ENCODE peak calls at places on chromosomes 12 and 14, in four cellular contexts. W is NCI-H1092, E is HFFc6, K is AG20443. D is an unnamed sample.

GRCh38 chr14:101476931-101477553 is 84.3 kb upstream of the DIO3 start:
- DNase-seq in W (peak; percentile 21), E (no peak), K (no peak), D (no peak)

GRCh38 chr12:92107094-92107493 is 38.6 kb downstream of the BTG1 start:
- DNase-seq in W (no peak), E (no peak), K (no peak), D (no peak)

GRCh38 chr12:1466481-1467260 is 127.7 kb downstream of the FBXL14 start:
- DNase-seq in W (no peak), E (no peak), K (no peak), D (no peak)

GRCh38 chr12:127284870-127285431 is 982.0 kb upstream of the TMEM132C start:
- DNase-seq in W (no peak), E (peak; percentile 96), K (peak; percentile 42), D (peak; percentile 99)

GRCh38 chr12:112877006-112877405 is 29.8 kb upstream of the OAS1 start:
- DNase-seq in W (no peak), E (no peak), K (no peak), D (no peak)

GRCh38 chr12:70366581-70367267 is 634 bp downstream of the KCNMB4 start:
- DNase-seq in W (no peak), E (no peak), K (peak; percentile 48), D (peak; percentile 25)

GRCh38 chr12:102645968-102646367 is 165.6 kb upstream of the IGF1 start:
- DNase-seq in W (no peak), E (no peak), K (no peak), D (no peak)

GRCh38 chr12:10392394-10392930 is 2.6 kb upstream of the KLRK1 start:
- DNase-seq in W (peak; percentile 73), E (peak; percentile 36), K (peak; percentile 83), D (peak; percentile 98)

GRCh38 chr14:59695198-59695597 is 118.6 kb upstream of the CCDC175 start:
- DNase-seq in W (no peak), E (no peak), K (no peak), D (no peak)

GRCh38 chr12:33596061-33596460 is 156.4 kb upstream of the SYT10 start:
- DNase-seq in W (no peak), E (no peak), K (no peak), D (no peak)

GRCh38 chr12:129788506-129788905 is 115.3 kb downstream of the TMEM132D start:
- DNase-seq in W (no peak), E (no peak), K (no peak), D (peak; percentile 6)

GRCh38 chr12:117202556-117202955 is 12.3 kb upstream of the FBXO21 start:
- DNase-seq in W (no peak), E (no peak), K (no peak), D (no peak)

GRCh38 chr12:121579190-121579791 is 1.5 kb downstream of the KDM2B start:
- DNase-seq in W (no peak), E (no peak), K (peak; percentile 36), D (no peak)

GRCh38 chr12:122190842-122191668 is 8.1 kb downstream of the LRRC43 start:
- DNase-seq in W (peak; percentile 19), E (peak; percentile 48), K (peak; percentile 80), D (peak; percentile 40)

GRCh38 chr14:91283666-91284065 is 39.2 kb upstream of the GPR68 start:
- DNase-seq in W (no peak), E (peak; percentile 18), K (peak; percentile 44), D (peak; percentile 10)

GRCh38 chr14:50928002-50928635 is 16.2 kb downstream of the PYGL start:
- DNase-seq in W (no peak), E (peak; percentile 87), K (peak; percentile 89), D (peak; percentile 81)

GRCh38 chr14:105844047-105844630 is 317.8 kb downstream of the TMEM121 start:
- DNase-seq in W (no peak), E (no peak), K (peak; percentile 6), D (no peak)

GRCh38 chr14:70317969-70318634 is 41.4 kb downstream of the COX16 start:
- DNase-seq in W (peak; percentile 42), E (peak; percentile 64), K (peak; percentile 52), D (peak; percentile 49)

GRCh38 chr12:94650143-94651056 is at the start of gene TMCC3:
- DNase-seq in W (no peak), E (no peak), K (peak; percentile 51), D (no peak)

GRCh38 chr14:36663404-36664321 is 2.0 kb downstream of the PAX9 start:
- DNase-seq in W (no peak), E (peak; percentile 4), K (peak; percentile 76), D (peak; percentile 51)

GRCh38 chr14:61229475-61229888 is 51.7 kb downstream of the TMEM30B start:
- DNase-seq in W (peak; percentile 95), E (no peak), K (no peak), D (no peak)

GRCh38 chr12:116559330-116560080 is at the start of gene MAP1LC3B2:
- DNase-seq in W (no peak), E (no peak), K (peak; percentile 83), D (peak; percentile 88)

GRCh38 chr12:31011746-31012567 is 61.7 kb upstream of the DDX11 start:
- DNase-seq in W (no peak), E (no peak), K (no peak), D (no peak)

GRCh38 chr12:111238075-111238734 is 130.7 kb downstream of the PHETA1 start:
- DNase-seq in W (no peak), E (no peak), K (no peak), D (no peak)

GRCh38 chr12:96985515-96986362 is 78.7 kb downstream of the NEDD1 start:
- DNase-seq in W (peak; percentile 66), E (no peak), K (peak; percentile 75), D (no peak)

GRCh38 chr12:51886021-51886710 is 1.7 kb upstream of the ANKRD33 start:
- DNase-seq in W (no peak), E (peak; percentile 97), K (peak; percentile 96), D (peak; percentile 97)